ENCODE peak calls at places on chromosomes 1 and 21, in eight cellular contexts. One of them, this sample, is unnamed.
A peak's percentile ranks its signal among the peaks of the same experiment; 100 is the strongest.

GRCh38 chr1:220803401-220804201 is 16.9 kb downstream of the MTARC1 start:
- DNase-seq in pancreas: no peak
- DNase-seq in stomach: no peak
- DNase-seq in left lung: no peak
- DNase-seq in tibial nerve: no peak
- DNase-seq in testis: peak; percentile 56
- DNase-seq in MM.1S: peak; percentile 32
- DNase-seq in tibial artery: no peak
- DNase-seq in this sample: no peak

GRCh38 chr1:31376374-31377134 is 3.7 kb upstream of the FABP3 start:
- DNase-seq in pancreas: no peak
- DNase-seq in stomach: no peak
- DNase-seq in left lung: no peak
- DNase-seq in tibial nerve: no peak
- DNase-seq in testis: no peak
- DNase-seq in MM.1S: no peak
- DNase-seq in tibial artery: no peak
- DNase-seq in this sample: peak; percentile 66

GRCh38 chr21:15455819-15456462 is 273.8 kb upstream of the USP25 start:
- DNase-seq in pancreas: no peak
- DNase-seq in stomach: no peak
- DNase-seq in left lung: no peak
- DNase-seq in tibial nerve: no peak
- DNase-seq in testis: peak; percentile 27
- DNase-seq in MM.1S: no peak
- DNase-seq in tibial artery: no peak
- DNase-seq in this sample: no peak

GRCh38 chr1:226002667-226003501 is 3.7 kb upstream of the SDE2 start:
- DNase-seq in pancreas: peak; percentile 67
- DNase-seq in stomach: peak; percentile 33
- DNase-seq in left lung: peak; percentile 77
- DNase-seq in tibial nerve: no peak
- DNase-seq in testis: peak; percentile 37
- DNase-seq in MM.1S: no peak
- DNase-seq in tibial artery: peak; percentile 75
- DNase-seq in this sample: peak; percentile 23

GRCh38 chr1:208000504-208000903 is 89.6 kb upstream of the CD34 start:
- DNase-seq in pancreas: no peak
- DNase-seq in stomach: no peak
- DNase-seq in left lung: no peak
- DNase-seq in tibial nerve: no peak
- DNase-seq in testis: no peak
- DNase-seq in MM.1S: no peak
- DNase-seq in tibial artery: no peak
- DNase-seq in this sample: no peak

GRCh38 chr1:9792156-9793042 is 31.4 kb downstream of the CLSTN1 start:
- DNase-seq in pancreas: no peak
- DNase-seq in stomach: no peak
- DNase-seq in left lung: no peak
- DNase-seq in tibial nerve: no peak
- DNase-seq in testis: no peak
- DNase-seq in MM.1S: no peak
- DNase-seq in tibial artery: no peak
- DNase-seq in this sample: no peak

GRCh38 chr21:44271558-44271957 is 9.9 kb upstream of the DNMT3L start:
- DNase-seq in pancreas: no peak
- DNase-seq in stomach: no peak
- DNase-seq in left lung: no peak
- DNase-seq in tibial nerve: no peak
- DNase-seq in testis: no peak
- DNase-seq in MM.1S: no peak
- DNase-seq in tibial artery: no peak
- DNase-seq in this sample: no peak

GRCh38 chr1:147389532-147390184 is 147.2 kb downstream of the CHD1L start:
- DNase-seq in pancreas: no peak
- DNase-seq in stomach: no peak
- DNase-seq in left lung: no peak
- DNase-seq in tibial nerve: no peak
- DNase-seq in testis: no peak
- DNase-seq in MM.1S: peak; percentile 71
- DNase-seq in tibial artery: no peak
- DNase-seq in this sample: no peak

GRCh38 chr1:73097917-73098316 is 815.6 kb upstream of the NEGR1 start:
- DNase-seq in pancreas: no peak
- DNase-seq in stomach: no peak
- DNase-seq in left lung: no peak
- DNase-seq in tibial nerve: no peak
- DNase-seq in testis: no peak
- DNase-seq in MM.1S: no peak
- DNase-seq in tibial artery: no peak
- DNase-seq in this sample: no peak

GRCh38 chr21:33432496-33432895 is 29.3 kb downstream of the IFNGR2 start:
- DNase-seq in pancreas: no peak
- DNase-seq in stomach: no peak
- DNase-seq in left lung: no peak
- DNase-seq in tibial nerve: no peak
- DNase-seq in testis: no peak
- DNase-seq in MM.1S: no peak
- DNase-seq in tibial artery: peak; percentile 25
- DNase-seq in this sample: no peak

GRCh38 chr1:84571150-84571535 is 3.1 kb downstream of the CTBS start:
- DNase-seq in pancreas: no peak
- DNase-seq in stomach: no peak
- DNase-seq in left lung: no peak
- DNase-seq in tibial nerve: no peak
- DNase-seq in testis: no peak
- DNase-seq in MM.1S: no peak
- DNase-seq in tibial artery: no peak
- DNase-seq in this sample: no peak

GRCh38 chr1:21811875-21812305 is at the start of gene LDLRAD2:
- DNase-seq in pancreas: no peak
- DNase-seq in stomach: no peak
- DNase-seq in left lung: no peak
- DNase-seq in tibial nerve: no peak
- DNase-seq in testis: no peak
- DNase-seq in MM.1S: no peak
- DNase-seq in tibial artery: no peak
- DNase-seq in this sample: no peak

GRCh38 chr1:227766015-227766634 is 30.9 kb downstream of the SNAP47 start:
- DNase-seq in pancreas: peak; percentile 44
- DNase-seq in stomach: peak; percentile 60
- DNase-seq in left lung: no peak
- DNase-seq in tibial nerve: no peak
- DNase-seq in testis: no peak
- DNase-seq in MM.1S: no peak
- DNase-seq in tibial artery: no peak
- DNase-seq in this sample: no peak

GRCh38 chr1:214966366-214966765 is 116.2 kb upstream of the KCNK2 start:
- DNase-seq in pancreas: no peak
- DNase-seq in stomach: no peak
- DNase-seq in left lung: no peak
- DNase-seq in tibial nerve: no peak
- DNase-seq in testis: no peak
- DNase-seq in MM.1S: no peak
- DNase-seq in tibial artery: no peak
- DNase-seq in this sample: no peak

GRCh38 chr1:5324903-5325302 is 667.3 kb downstream of the NPHP4 start:
- DNase-seq in pancreas: no peak
- DNase-seq in stomach: no peak
- DNase-seq in left lung: no peak
- DNase-seq in tibial nerve: no peak
- DNase-seq in testis: no peak
- DNase-seq in MM.1S: no peak
- DNase-seq in tibial artery: no peak
- DNase-seq in this sample: no peak

GRCh38 chr1:7043729-7044470 is 258.6 kb downstream of the CAMTA1 start:
- DNase-seq in pancreas: no peak
- DNase-seq in stomach: no peak
- DNase-seq in left lung: no peak
- DNase-seq in tibial nerve: no peak
- DNase-seq in testis: no peak
- DNase-seq in MM.1S: no peak
- DNase-seq in tibial artery: no peak
- DNase-seq in this sample: no peak

GRCh38 chr1:200184196-200184595 is 156.7 kb downstream of the NR5A2 start:
- DNase-seq in pancreas: peak; percentile 83
- DNase-seq in stomach: peak; percentile 86
- DNase-seq in left lung: peak; percentile 93
- DNase-seq in tibial nerve: peak; percentile 64
- DNase-seq in testis: peak; percentile 44
- DNase-seq in MM.1S: no peak
- DNase-seq in tibial artery: peak; percentile 75
- DNase-seq in this sample: peak; percentile 60

GRCh38 chr1:24254783-24255182 is 64.4 kb upstream of the GRHL3 start:
- DNase-seq in pancreas: no peak
- DNase-seq in stomach: no peak
- DNase-seq in left lung: no peak
- DNase-seq in tibial nerve: no peak
- DNase-seq in testis: peak; percentile 90
- DNase-seq in MM.1S: no peak
- DNase-seq in tibial artery: no peak
- DNase-seq in this sample: no peak

DNA sequence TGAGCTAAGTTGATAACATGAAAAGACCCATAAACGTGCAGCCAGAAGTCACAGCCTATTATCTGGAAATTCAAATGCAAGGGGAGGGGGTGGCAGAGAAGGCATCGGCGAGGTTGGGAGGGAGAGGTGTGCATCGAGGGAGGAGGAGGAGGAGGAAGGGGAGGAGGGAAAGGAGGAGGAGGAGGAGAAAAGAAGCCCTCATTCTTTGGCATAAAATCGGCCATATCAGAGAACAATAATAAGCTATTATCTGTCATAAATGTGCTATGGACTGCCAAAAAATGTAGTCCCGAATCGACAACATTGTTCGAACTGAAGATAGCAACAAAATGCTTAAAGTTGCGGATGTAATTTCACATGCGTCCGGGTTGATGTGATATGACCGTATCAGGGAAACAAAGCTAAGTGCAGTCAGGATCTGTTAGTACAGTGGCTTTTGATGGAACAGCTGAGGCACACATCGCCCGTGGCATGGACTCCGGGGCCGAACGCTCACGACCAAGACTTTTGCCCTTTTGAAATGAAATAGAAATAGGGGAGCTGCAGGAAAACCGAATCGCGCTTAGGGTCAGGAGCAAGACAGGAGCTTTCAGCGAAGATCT is 11.7 kb upstream of the BARHL2 start:
- DNase-seq in pancreas: no peak
- DNase-seq in stomach: no peak
- DNase-seq in left lung: no peak
- DNase-seq in tibial nerve: no peak
- DNase-seq in testis: no peak
- DNase-seq in MM.1S: no peak
- DNase-seq in tibial artery: no peak
- DNase-seq in this sample: no peak
- H3K27me3 ChIP-seq in pancreas: peaks cover 6% of the 10 kb centered on the region
- H3K27me3 ChIP-seq in stomach: peaks cover 95% of the 10 kb centered on the region
- H3K27me3 ChIP-seq in left lung: peaks cover 100% of the 10 kb centered on the region
- H3K27me3 ChIP-seq in tibial nerve: peaks cover 11% of the 10 kb centered on the region
- H3K27me3 ChIP-seq in testis: peaks cover 7% of the 10 kb centered on the region
- H3K27me3 ChIP-seq in MM.1S: peaks cover 10% of the 10 kb centered on the region
- H3K27me3 ChIP-seq in tibial artery: peaks cover 89% of the 10 kb centered on the region
- H3K27me3 ChIP-seq in this sample: peaks cover 45% of the 10 kb centered on the region

GRCh38 chr1:40379785-40380452 is 6.4 kb downstream of the SMAP2 start:
- DNase-seq in pancreas: no peak
- DNase-seq in stomach: no peak
- DNase-seq in left lung: no peak
- DNase-seq in tibial nerve: no peak
- DNase-seq in testis: no peak
- DNase-seq in MM.1S: no peak
- DNase-seq in tibial artery: no peak
- DNase-seq in this sample: no peak

GRCh38 chr1:40380817-40381216 is 7.3 kb downstream of the SMAP2 start:
- DNase-seq in pancreas: no peak
- DNase-seq in stomach: no peak
- DNase-seq in left lung: no peak
- DNase-seq in tibial nerve: no peak
- DNase-seq in testis: no peak
- DNase-seq in MM.1S: no peak
- DNase-seq in tibial artery: no peak
- DNase-seq in this sample: no peak

GRCh38 chr1:40373323-40374283 is at the start of gene SMAP2:
- DNase-seq in pancreas: peak; percentile 98
- DNase-seq in stomach: peak; percentile 97
- DNase-seq in left lung: peak; percentile 98
- DNase-seq in tibial nerve: peak; percentile 90
- DNase-seq in testis: peak; percentile 97
- DNase-seq in MM.1S: peak; percentile 95
- DNase-seq in tibial artery: peak; percentile 98
- DNase-seq in this sample: peak; percentile 79

GRCh38 chr1:40381268-40382109 is 8.0 kb downstream of the SMAP2 start:
- DNase-seq in pancreas: no peak
- DNase-seq in stomach: no peak
- DNase-seq in left lung: no peak
- DNase-seq in tibial nerve: no peak
- DNase-seq in testis: no peak
- DNase-seq in MM.1S: peak; percentile 83
- DNase-seq in tibial artery: no peak
- DNase-seq in this sample: no peak

DNA sequence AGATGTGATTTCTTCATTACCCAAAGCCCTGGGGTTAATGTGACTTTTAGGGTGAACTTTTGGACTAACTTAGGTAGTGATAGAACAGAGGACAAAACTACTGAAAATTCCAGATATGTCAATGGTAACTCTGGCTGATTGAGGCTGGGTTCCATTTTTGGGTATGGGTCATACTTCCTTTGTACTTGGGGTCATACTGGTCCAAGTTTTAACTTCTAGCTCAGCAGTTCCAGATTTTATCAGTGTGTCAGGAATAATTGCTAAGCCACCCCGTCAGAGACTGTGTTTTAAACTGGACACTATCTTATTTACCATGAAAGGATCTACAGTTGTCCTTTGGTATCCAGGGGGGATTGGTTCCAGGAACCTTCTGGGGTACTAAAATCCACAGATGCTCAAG is 4.0 kb downstream of the SMAP2 start:
- DNase-seq in pancreas: no peak
- DNase-seq in stomach: no peak
- DNase-seq in left lung: no peak
- DNase-seq in tibial nerve: no peak
- DNase-seq in testis: no peak
- DNase-seq in MM.1S: no peak
- DNase-seq in tibial artery: no peak
- DNase-seq in this sample: no peak
- H3K27ac ChIP-seq in pancreas: no peak overlapping the region
- H3K27ac ChIP-seq in stomach: peak overlapping the region; percentile 36
- H3K27ac ChIP-seq in left lung: no peak overlapping the region
- H3K27ac ChIP-seq in tibial nerve: no peak overlapping the region
- H3K27ac ChIP-seq in testis: no peak overlapping the region
- H3K27ac ChIP-seq in MM.1S: no peak overlapping the region
- H3K27ac ChIP-seq in tibial artery: no peak overlapping the region
- H3K27ac ChIP-seq in this sample: no peak overlapping the region

GRCh38 chr1:242634732-242635131 is 110.2 kb upstream of the PLD5 start:
- DNase-seq in pancreas: no peak
- DNase-seq in stomach: no peak
- DNase-seq in left lung: no peak
- DNase-seq in tibial nerve: no peak
- DNase-seq in testis: no peak
- DNase-seq in MM.1S: no peak
- DNase-seq in tibial artery: no peak
- DNase-seq in this sample: no peak
- H3K27me3 ChIP-seq in pancreas: no peaks in the 10 kb centered on the region
- H3K27me3 ChIP-seq in stomach: no peaks in the 10 kb centered on the region
- H3K27me3 ChIP-seq in left lung: no peaks in the 10 kb centered on the region
- H3K27me3 ChIP-seq in tibial nerve: no peaks in the 10 kb centered on the region
- H3K27me3 ChIP-seq in testis: no peaks in the 10 kb centered on the region
- H3K27me3 ChIP-seq in MM.1S: no peaks in the 10 kb centered on the region
- H3K27me3 ChIP-seq in tibial artery: no peaks in the 10 kb centered on the region
- H3K27me3 ChIP-seq in this sample: no peaks in the 10 kb centered on the region

GRCh38 chr1:67683306-67683705 is 1.7 kb upstream of the GADD45A start:
- DNase-seq in pancreas: no peak
- DNase-seq in stomach: no peak
- DNase-seq in left lung: no peak
- DNase-seq in tibial nerve: no peak
- DNase-seq in testis: no peak
- DNase-seq in MM.1S: no peak
- DNase-seq in tibial artery: no peak
- DNase-seq in this sample: no peak
- H3K27ac ChIP-seq in pancreas: no peak overlapping the region
- H3K27ac ChIP-seq in stomach: peak overlapping the region; percentile 98
- H3K27ac ChIP-seq in left lung: no peak overlapping the region
- H3K27ac ChIP-seq in tibial nerve: no peak overlapping the region
- H3K27ac ChIP-seq in testis: no peak overlapping the region
- H3K27ac ChIP-seq in MM.1S: no peak overlapping the region
- H3K27ac ChIP-seq in tibial artery: peak overlapping the region; percentile 41
- H3K27ac ChIP-seq in this sample: peak overlapping the region; percentile 5